ENCODE peak calls at places on chromosomes 13 and 19, in four cellular contexts. N, E, F and P are unnamed samples.

GRCh38 chr13:47680752-47681151 is 320.3 kb downstream of the SUCLA2 start:
- DNase-seq in F (no peak), E (no peak), N (no peak), P (no peak)

GRCh38 chr19:49570997-49571676 is 9.2 kb downstream of the NOSIP start:
- DNase-seq in N (no peak), F (no peak), E (no peak), P (no peak)

GRCh38 chr13:30266751-30267150 is 40.6 kb downstream of the KATNAL1 start:
- DNase-seq in F (no peak), E (no peak), N (no peak), P (no peak)

GRCh38 chr13:79485014-79485441 is 4.1 kb downstream of the NDFIP2 start:
- DNase-seq in E (no peak), F (no peak), N (no peak), P (peak; percentile 78)

GRCh38 chr19:29680447-29680846 is 15.2 kb downstream of the PLEKHF1 start:
- DNase-seq in E (peak; percentile 92), N (peak; percentile 35), F (no peak), P (no peak)

GRCh38 chr13:19634129-19634740 is 776 bp downstream of the MPHOSPH8 start:
- DNase-seq in N (no peak), F (peak; percentile 38), E (no peak), P (no peak)

GRCh38 chr13:42883771-42884170 is 102.4 kb downstream of the FAM216B start:
- DNase-seq in N (no peak), F (no peak), E (no peak), P (no peak)

GRCh38 chr19:28208745-28209144 is 1004.2 kb downstream of the UQCRFS1 start:
- DNase-seq in N (no peak), F (no peak), E (no peak), P (no peak)

GRCh38 chr19:389246-389934 is 19.6 kb downstream of the C2CD4C start:
- DNase-seq in F (no peak), N (no peak), E (no peak), P (no peak)

GRCh38 chr19:8880864-8881488 is 48.8 kb downstream of the MBD3L1 start:
- DNase-seq in N (no peak), E (no peak), F (no peak), P (no peak)

GRCh38 chr19:42313096-42313839 is at the start of gene TMEM145:
- DNase-seq in E (no peak), N (no peak), F (no peak), P (no peak)

GRCh38 chr13:27644302-27644701 is 22.6 kb downstream of the POLR1D start:
- DNase-seq in E (no peak), N (no peak), F (no peak), P (no peak)

GRCh38 chr13:27425151-27425917 is 915 bp downstream of the GTF3A start:
- DNase-seq in E (no peak), N (no peak), F (no peak), P (no peak)

GRCh38 chr19:55083004-55083850 is 7.6 kb downstream of the EPS8L1 start:
- DNase-seq in F (no peak), N (no peak), E (peak; percentile 79), P (no peak)

GRCh38 chr13:112968380-112968909 is 569 bp upstream of the MCF2L start:
- DNase-seq in N (no peak), F (no peak), E (peak; percentile 84), P (peak; percentile 50)

GRCh38 chr13:47148543-47148942 is 251.7 kb upstream of the HTR2A start:
- DNase-seq in E (no peak), N (no peak), F (no peak), P (no peak)

GRCh38 chr19:47168065-47168464 is 37.4 kb downstream of the SAE1 start:
- DNase-seq in N (no peak), F (no peak), E (no peak), P (no peak)

GRCh38 chr19:2089001-2089711 is 7.0 kb downstream of the MOB3A start:
- DNase-seq in E (no peak), N (no peak), F (no peak), P (peak; percentile 94)

GRCh38 chr13:101155920-101156319 is 260.4 kb downstream of the NALCN start:
- DNase-seq in E (no peak), F (no peak), N (no peak), P (no peak)

GRCh38 chr13:22757530-22758120 is 423.2 kb upstream of the SGCG start:
- DNase-seq in F (no peak), N (no peak), E (no peak), P (no peak)

GRCh38 chr13:29771247-29771646 is 79.2 kb downstream of the UBL3 start:
- DNase-seq in N (no peak), E (no peak), F (no peak), P (no peak)

GRCh38 chr19:18193388-18194207 is 580 bp downstream of the MPV17L2 start:
- DNase-seq in E (no peak), N (no peak), F (peak; percentile 34), P (no peak)

GRCh38 chr19:35265126-35265995 is 3.4 kb upstream of the USF2 start:
- DNase-seq in F (peak; percentile 28), E (peak; percentile 47), N (no peak), P (peak; percentile 43)
- H3K4me1 ChIP-seq in F (peaks cover 4% of the 10 kb centered on the region), E (peaks cover 42% of the 10 kb centered on the region), N (peaks cover 29% of the 10 kb centered on the region), P (no peaks in the 10 kb centered on the region)

GRCh38 chr19:14086098-14086497 is 515 bp upstream of the C19orf67 start:
- DNase-seq in N (no peak), F (no peak), E (no peak), P (no peak)
- H3K4me3 ChIP-seq in N (no peak overlapping the region), F (no peak overlapping the region), E (no peak overlapping the region), P (no peak overlapping the region)

GRCh38 chr19:5823579-5824281 is 15.8 kb downstream of the FUT6 start:
- DNase-seq in N (no peak), E (no peak), F (no peak), P (no peak)
- TF ChIP-seq CTCF in N (no peak), E (no peak), F (no peak), P (peak; percentile 20)

DNA sequence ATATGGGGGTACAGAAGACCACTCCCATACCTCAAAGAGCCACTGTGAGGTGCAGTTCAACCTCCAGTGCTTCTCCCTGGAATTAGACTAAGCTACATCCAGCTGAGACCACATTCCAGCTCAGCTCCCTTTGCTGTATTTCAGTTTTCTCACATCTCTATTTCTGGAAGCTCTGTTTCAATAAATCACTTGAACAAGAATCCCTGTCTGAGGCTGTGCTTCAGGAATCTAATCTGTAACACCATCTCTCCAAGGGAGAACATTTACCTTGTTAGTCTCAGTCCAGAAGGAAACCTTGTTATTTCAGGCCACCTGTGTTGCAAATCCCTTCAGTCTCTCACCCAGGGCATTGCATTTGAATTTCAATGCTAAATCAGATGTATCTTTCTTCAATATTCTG is 6.9 kb upstream of the LEUTX start:
- DNase-seq in F (no peak), E (no peak), N (no peak), P (no peak)
- H3K4me1 ChIP-seq in F (no peaks in the 10 kb centered on the region), E (no peaks in the 10 kb centered on the region), N (no peaks in the 10 kb centered on the region), P (no peaks in the 10 kb centered on the region)